ENCODE peak calls at places on chromosome 7, in eight cellular contexts. N, Z, Y, P, G, K, A and X are unnamed samples.

GRCh38 chr7:133699390-133699789 is 427.8 kb upstream of the LRGUK start:
- DNase-seq in Z (no peak), N (no peak), P (no peak), G (no peak), K (no peak), Y (no peak), A (no peak), X (peak; percentile 21)

GRCh38 chr7:144134116-144134515 is 11.1 kb downstream of the OR2A14 start:
- DNase-seq in K (no peak), G (no peak), N (no peak), A (peak; percentile 51), Y (no peak), P (no peak), Z (no peak), X (no peak)

GRCh38 chr7:51344406-51344805 is 27.8 kb upstream of the COBL start:
- DNase-seq in Y (no peak), P (no peak), K (peak; percentile 64), N (no peak), Z (no peak), G (no peak), A (no peak), X (no peak)

GRCh38 chr7:69981646-69982045 is 383.4 kb downstream of the AUTS2 start:
- DNase-seq in Y (no peak), G (no peak), K (no peak), N (no peak), P (no peak), A (no peak), Z (no peak), X (no peak)

GRCh38 chr7:155576900-155577508 is 30.6 kb upstream of the CNPY1 start:
- DNase-seq in G (no peak), P (no peak), N (no peak), Z (no peak), A (no peak), K (no peak), Y (no peak), X (no peak)

GRCh38 chr7:5636914-5637313 is 144.5 kb downstream of the RNF216 start:
- DNase-seq in K (peak; percentile 63), N (peak; percentile 90), G (no peak), A (no peak), P (no peak), Z (no peak), Y (peak; percentile 36), X (no peak)

GRCh38 chr7:47225387-47226170 is 356.3 kb downstream of the TNS3 start:
- DNase-seq in N (no peak), G (no peak), P (peak; percentile 36), Z (no peak), Y (no peak), K (no peak), A (no peak), X (no peak)

GRCh38 chr7:151796091-151796870 is 80.6 kb downstream of the PRKAG2 start:
- DNase-seq in K (peak; percentile 90), A (no peak), P (no peak), Z (no peak), G (no peak), Y (no peak), N (peak; percentile 15), X (no peak)

DNA sequence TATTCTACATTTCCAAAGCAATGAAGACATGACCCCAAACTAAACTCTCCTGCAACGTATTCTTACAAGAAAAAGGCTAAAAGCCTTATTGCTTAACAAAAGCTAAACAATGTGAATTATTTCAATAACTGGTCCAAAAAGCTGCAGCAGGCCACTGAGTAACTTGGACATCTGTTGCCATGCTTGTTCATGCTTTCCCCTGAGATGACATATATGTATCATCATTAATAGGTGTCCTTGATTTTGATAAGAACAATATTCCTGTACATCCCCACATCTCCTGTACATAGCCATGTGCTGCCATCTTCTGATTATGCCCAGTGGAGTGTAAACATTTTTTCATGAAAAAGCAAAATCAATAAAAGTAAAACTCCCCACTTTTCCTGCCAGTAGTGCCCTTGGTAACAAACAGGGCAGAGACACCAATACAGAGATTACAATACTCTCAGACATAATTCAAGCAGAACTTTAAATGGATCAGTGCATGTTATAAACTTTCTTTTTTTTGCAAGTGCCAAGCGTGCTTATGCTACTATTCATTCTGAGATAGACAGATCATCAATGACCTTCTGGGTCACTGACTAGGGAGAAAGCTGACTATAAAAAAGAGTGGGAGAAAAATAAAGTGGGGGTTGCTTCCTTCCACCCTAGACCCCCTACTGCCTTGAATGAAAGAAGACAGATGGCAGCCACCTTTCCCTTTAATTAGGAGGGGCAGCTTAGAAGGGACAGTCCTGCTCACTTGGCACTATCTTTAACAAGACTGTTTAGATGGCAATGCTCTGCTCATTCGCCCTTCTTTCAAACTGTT is 205.5 kb upstream of the KLF14 start:
- DNase-seq in K (peak; percentile 24), G (no peak), Z (no peak), P (no peak), N (peak; percentile 59), Y (peak; percentile 53), A (no peak), X (no peak)
- H3K4me2 ChIP-seq in K (peak overlapping the region; percentile 83), G (peak overlapping the region; percentile 23), Z (peak overlapping the region; percentile 9), P (peak overlapping the region; percentile 98), N (peak overlapping the region; percentile 99), Y (peak overlapping the region; percentile 34), A (peak overlapping the region; percentile 61), X (no peak overlapping the region)

GRCh38 chr7:34277016-34277800 is 371.9 kb downstream of the BMPER start:
- DNase-seq in N (peak; percentile 31), K (peak; percentile 12), P (no peak), G (no peak), Y (peak; percentile 19), Z (no peak), A (peak; percentile 7), X (no peak)
- H3K4me2 ChIP-seq in N (no peak overlapping the region), K (no peak overlapping the region), P (no peak overlapping the region), G (no peak overlapping the region), Y (no peak overlapping the region), Z (no peak overlapping the region), A (no peak overlapping the region), X (no peak overlapping the region)

GRCh38 chr7:93877742-93878141 is 12.8 kb downstream of the TFPI2 start:
- DNase-seq in P (no peak), K (no peak), G (no peak), Y (no peak), N (no peak), A (no peak), Z (no peak), X (no peak)
- H3K4me2 ChIP-seq in P (no peak overlapping the region), K (no peak overlapping the region), G (no peak overlapping the region), Y (no peak overlapping the region), N (peak overlapping the region; percentile 70), A (no peak overlapping the region), Z (no peak overlapping the region), X (no peak overlapping the region)

DNA sequence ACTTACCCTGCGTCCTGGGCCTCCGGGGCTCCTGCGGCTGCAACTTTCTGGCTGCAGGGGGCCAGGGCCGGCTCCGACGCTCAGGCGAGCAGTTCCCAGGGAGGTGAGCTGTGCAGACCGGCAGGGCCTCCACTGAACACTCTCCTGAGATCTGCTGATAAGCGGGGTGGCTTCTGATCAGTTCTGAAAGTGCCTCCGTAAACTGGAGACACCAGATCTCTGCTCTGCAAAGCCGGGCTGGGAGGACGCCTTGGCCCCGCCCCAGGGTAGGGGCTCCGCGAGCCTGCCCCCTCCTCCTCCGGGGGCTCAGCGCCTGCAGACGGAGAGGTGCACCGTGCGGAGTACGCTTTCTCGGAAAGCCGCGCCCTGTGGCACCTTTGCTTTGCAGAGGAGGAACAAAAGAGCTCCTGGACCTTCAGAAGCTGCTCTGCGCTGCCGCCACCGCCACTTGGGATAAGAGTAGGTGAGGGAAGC is 141.3 kb upstream of the VKORC1L1 start:
- DNase-seq in Y (peak; percentile 73), G (no peak), P (no peak), K (no peak), Z (peak; percentile 78), A (peak; percentile 84), N (no peak), X (no peak)
- H3K4me2 ChIP-seq in Y (peak overlapping the region; percentile 80), G (no peak overlapping the region), P (no peak overlapping the region), K (peak overlapping the region; percentile 31), Z (peak overlapping the region; percentile 82), A (peak overlapping the region; percentile 83), N (peak overlapping the region; percentile 29), X (no peak overlapping the region)

DNA sequence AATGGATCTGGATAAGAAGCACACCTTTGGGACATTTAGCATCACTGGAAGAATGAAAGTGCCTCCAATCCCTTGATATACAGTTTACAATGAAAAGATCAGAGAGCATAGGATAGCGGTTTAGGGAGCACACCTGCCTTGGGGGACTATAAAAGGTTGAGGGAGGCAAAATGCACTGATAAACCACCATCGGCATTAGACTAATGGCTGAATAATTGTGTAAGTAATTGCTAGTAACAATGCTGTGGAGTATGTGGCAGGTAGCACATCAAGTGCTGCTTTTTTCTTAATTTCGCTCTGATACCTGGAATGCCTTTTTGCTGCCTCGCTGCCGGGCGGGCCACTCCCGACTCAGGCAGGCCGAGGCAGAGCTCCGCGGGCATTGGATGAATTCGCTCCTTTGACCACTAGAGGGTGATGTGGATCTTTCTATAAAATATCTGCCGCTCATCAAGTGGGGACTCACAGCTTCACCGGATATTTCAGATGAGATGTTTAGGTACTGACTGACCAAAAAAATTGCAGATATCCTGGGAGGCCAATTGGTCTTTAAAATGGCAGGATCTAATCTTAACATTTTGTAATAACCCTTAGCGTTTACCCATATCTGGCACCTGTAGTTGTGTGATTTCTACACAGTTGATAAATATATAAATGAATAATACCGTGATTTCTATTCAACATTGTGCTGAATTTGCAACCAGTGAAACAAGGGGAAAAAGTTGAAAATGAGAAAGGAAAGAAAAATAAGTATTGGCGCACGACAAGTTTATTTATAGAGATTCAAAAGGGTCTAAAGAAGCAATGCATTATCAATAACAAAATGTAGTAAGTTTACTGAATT is 116.8 kb upstream of the PRSS1 start:
- DNase-seq in Z (peak; percentile 81), Y (peak; percentile 78), P (peak; percentile 82), G (peak; percentile 32), N (peak; percentile 60), K (peak; percentile 87), A (peak; percentile 90), X (no peak)
- H3K4me2 ChIP-seq in Z (no peak overlapping the region), Y (no peak overlapping the region), P (no peak overlapping the region), G (no peak overlapping the region), N (no peak overlapping the region), K (peak overlapping the region; percentile 58), A (no peak overlapping the region), X (no peak overlapping the region)

DNA sequence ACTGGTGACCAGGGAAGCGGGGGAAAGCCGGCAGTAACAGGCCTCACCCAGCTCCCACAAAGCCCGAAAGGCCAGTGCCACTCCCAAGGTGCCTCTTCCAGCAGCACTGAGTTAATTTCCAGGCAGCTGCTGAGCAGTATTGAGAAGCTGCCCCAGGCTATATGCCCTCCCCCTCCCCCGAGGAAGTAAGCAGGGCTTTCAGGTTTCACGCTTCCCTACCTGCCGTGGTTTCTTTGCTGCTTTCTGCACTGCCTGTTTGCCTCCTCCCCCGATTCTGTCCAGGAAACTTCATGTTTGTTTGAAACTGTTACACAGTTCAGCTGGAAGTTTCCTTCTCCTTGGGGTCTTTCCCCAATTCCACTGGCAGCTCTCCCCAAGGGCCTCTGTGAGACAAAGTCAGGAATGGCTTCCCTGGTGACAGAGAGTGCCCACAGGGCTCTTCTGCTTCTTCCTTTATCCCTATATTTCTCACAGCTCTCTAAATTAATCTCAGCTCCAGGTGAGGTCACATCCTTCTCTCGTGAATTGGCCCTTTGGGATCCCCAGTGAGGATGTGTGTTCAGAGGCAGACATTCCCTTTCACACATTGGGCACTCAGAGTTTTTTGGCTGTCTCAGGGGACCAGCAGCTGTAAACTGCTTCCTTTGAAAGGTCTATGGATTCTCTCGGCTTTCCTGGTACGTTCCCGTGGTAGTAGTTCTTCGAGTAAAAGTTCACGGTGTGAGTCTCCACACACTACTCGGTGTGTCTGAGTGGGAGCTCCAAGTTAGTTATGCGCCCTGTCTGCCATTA is 19.4 kb downstream of the C1GALT1 start:
- DNase-seq in G (peak; percentile 48), P (peak; percentile 74), A (peak; percentile 84), Z (peak; percentile 59), Y (peak; percentile 42), K (peak; percentile 76), N (no peak), X (peak; percentile 64)
- H3K4me2 ChIP-seq in G (peak overlapping the region; percentile 91), P (peak overlapping the region; percentile 56), A (peak overlapping the region; percentile 69), Z (peak overlapping the region; percentile 30), Y (peak overlapping the region; percentile 49), K (peak overlapping the region; percentile 70), N (no peak overlapping the region), X (peak overlapping the region; percentile 34)